ENCODE peak calls at places on chromosomes 11 and 22, in six cellular contexts. K is brain pericyte, V is D341Med, I is astrocyte of the cerebellum, B is SK-MEL-5, N is stromal cell of bone marrow. C is an unnamed sample.

GRCh38 chr11:44622721-44623258 is 57.3 kb downstream of the CD82 start:
- DNase-seq in V (peak; percentile 6), I (no peak), N (no peak), B (no peak), K (no peak), C (no peak)

GRCh38 chr11:61041755-61042518 is 60.4 kb upstream of the CD5 start:
- DNase-seq in B (no peak), V (no peak), K (peak; percentile 10), I (no peak), N (no peak), C (no peak)

GRCh38 chr11:16926868-16927267 is 87.3 kb downstream of the PLEKHA7 start:
- DNase-seq in N (no peak), B (no peak), I (no peak), V (no peak), K (no peak), C (no peak)

GRCh38 chr11:46808804-46809431 is 37.2 kb downstream of the CKAP5 start:
- DNase-seq in V (peak; percentile 20), K (no peak), N (peak; percentile 27), B (peak; percentile 72), I (peak; percentile 38), C (peak; percentile 13)

GRCh38 chr11:92018332-92018731 is 206.3 kb upstream of the FAT3 start:
- DNase-seq in B (no peak), I (no peak), V (no peak), K (no peak), N (no peak), C (no peak)

GRCh38 chr11:88402784-88403183 is 65.2 kb upstream of the CTSC start:
- DNase-seq in N (no peak), B (no peak), I (no peak), V (no peak), K (no peak), C (peak; percentile 23)

GRCh38 chr22:32618461-32619140 is 144.0 kb downstream of the FBXO7 start:
- DNase-seq in V (no peak), I (no peak), K (no peak), N (no peak), B (no peak), C (no peak)

GRCh38 chr11:35539781-35540281 is 14.4 kb upstream of the PAMR1 start:
- DNase-seq in I (no peak), N (no peak), B (no peak), K (no peak), V (no peak), C (no peak)

GRCh38 chr11:112856591-112856990 is 104.6 kb upstream of the NCAM1 start:
- DNase-seq in V (no peak), K (no peak), N (no peak), I (no peak), B (no peak), C (no peak)

GRCh38 chr11:61163714-61164609 is 2.7 kb upstream of the VPS37C start:
- DNase-seq in N (no peak), I (no peak), K (no peak), B (no peak), V (no peak), C (no peak)

GRCh38 chr11:9462172-9462799 is 1.5 kb downstream of the ZNF143 start:
- DNase-seq in K (no peak), I (no peak), V (no peak), N (peak; percentile 0), B (no peak), C (no peak)

GRCh38 chr11:60899021-60899936 is 7.1 kb downstream of the PRPF19 start:
- DNase-seq in V (peak; percentile 72), N (peak; percentile 53), B (peak; percentile 80), I (no peak), K (no peak), C (no peak)

GRCh38 chr11:1084561-1085439 is 10.1 kb downstream of the MUC2 start:
- DNase-seq in I (no peak), N (no peak), K (no peak), V (no peak), B (no peak), C (no peak)

GRCh38 chr11:125886997-125887372 is 483 bp upstream of the HYLS1 start:
- DNase-seq in V (no peak), I (no peak), K (no peak), N (no peak), B (peak; percentile 57), C (peak; percentile 7)

GRCh38 chr22:48327721-48328120 is 1500.0 kb downstream of the BRD1 start:
- DNase-seq in V (no peak), K (no peak), N (no peak), B (no peak), I (no peak), C (no peak)

GRCh38 chr22:24146791-24147353 is 34.4 kb upstream of the SUSD2 start:
- DNase-seq in N (no peak), I (peak; percentile 84), B (peak; percentile 93), V (peak; percentile 52), K (peak; percentile 51), C (no peak)

GRCh38 chr22:24827305-24827704 is 21.3 kb downstream of the SGSM1 start:
- DNase-seq in B (no peak), I (no peak), V (no peak), N (no peak), K (no peak), C (no peak)

GRCh38 chr22:38941488-38941987 is 15.9 kb upstream of the APOBEC3A start:
- DNase-seq in N (no peak), K (no peak), V (peak; percentile 4), I (no peak), B (no peak), C (no peak)

GRCh38 chr11:20599424-20600346 is at the start of gene SLC6A5:
- DNase-seq in I (peak; percentile 13), V (peak; percentile 54), K (no peak), B (peak; percentile 56), N (peak; percentile 8), C (peak; percentile 4)

GRCh38 chr11:73265853-73266643 is 6.1 kb upstream of the P2RY6 start:
- DNase-seq in B (peak; percentile 52), N (no peak), K (no peak), V (no peak), I (no peak), C (no peak)

GRCh38 chr11:69951821-69952590 is 126.1 kb upstream of the ANO1 start:
- DNase-seq in I (no peak), N (no peak), K (no peak), B (no peak), V (no peak), C (no peak)

GRCh38 chr11:13487661-13488030 is 8.2 kb downstream of the PTH start:
- DNase-seq in V (peak; percentile 33), B (peak; percentile 60), N (no peak), K (no peak), I (no peak), C (no peak)

C was measured in GM04504.